ENCODE peak calls at places on chromosomes 13 and 19, in nine cellular contexts. L, S, J, T, F, R, Q, K and Z are unnamed samples.

GRCh38 chr19:10500247-10500592 is 2.9 kb downstream of the KEAP1 start:
- DNase-seq in Q (no peak), J (no peak), L (no peak), F (no peak), S (no peak), R (no peak), T (no peak), K (no peak), Z (no peak)

GRCh38 chr19:11963566-11964355 is 1.1 kb upstream of the ZNF763 start:
- DNase-seq in T (peak), F (no peak), K (peak), J (peak), L (peak), S (peak), R (peak), Q (peak), Z (peak)

GRCh38 chr13:29693297-29693945 is 97.9 kb upstream of the SLC7A1 start:
- DNase-seq in J (no peak), S (no peak), F (no peak), T (no peak), R (no peak), K (no peak), L (no peak), Q (no peak), Z (no peak)

GRCh38 chr13:64910061-64910460 is 2320.1 kb downstream of the PCDH9 start:
- DNase-seq in F (no peak), Q (no peak), K (no peak), R (no peak), L (no peak), J (no peak), T (no peak), S (no peak), Z (no peak)

GRCh38 chr13:46405457-46405856 is 18.4 kb upstream of the RUBCNL start:
- DNase-seq in S (no peak), T (no peak), R (no peak), J (no peak), K (no peak), L (no peak), Q (no peak), F (no peak), Z (no peak)

GRCh38 chr19:44891016-44891882 is at the start of gene TOMM40:
- DNase-seq in R (no peak), Q (no peak), L (no peak), F (no peak), J (no peak), K (no peak), T (peak), S (no peak), Z (peak)

GRCh38 chr13:34076943-34077703 is 259.2 kb downstream of the RFC3 start:
- DNase-seq in R (no peak), L (peak), S (no peak), Q (no peak), J (no peak), T (no peak), F (no peak), K (no peak), Z (no peak)

GRCh38 chr19:36573020-36573947 is at the start of gene ZNF529:
- DNase-seq in L (peak), J (peak), T (peak), K (peak), F (peak), R (peak), Q (peak), S (peak), Z (peak)

GRCh38 chr13:96542986-96543385 is 451.3 kb downstream of the OXGR1 start:
- DNase-seq in L (no peak), T (no peak), J (no peak), K (no peak), S (no peak), R (no peak), F (no peak), Q (no peak), Z (no peak)

GRCh38 chr13:89902223-89902622 is 1445.3 kb upstream of the MIR17HG start:
- DNase-seq in T (no peak), F (no peak), K (no peak), Q (no peak), J (no peak), L (no peak), S (no peak), R (no peak), Z (no peak)

GRCh38 chr19:45567609-45568008 is 17.0 kb downstream of the OPA3 start:
- DNase-seq in F (no peak), K (no peak), R (no peak), T (no peak), S (no peak), Q (no peak), J (no peak), L (no peak), Z (no peak)

GRCh38 chr13:72555601-72556000 is 171.8 kb downstream of the MZT1 start:
- DNase-seq in R (no peak), S (no peak), K (no peak), J (no peak), L (no peak), Q (no peak), F (no peak), T (no peak), Z (no peak)

GRCh38 chr13:30443957-30444404 is 21.7 kb downstream of the UBE2L5 start:
- DNase-seq in F (no peak), R (peak), S (no peak), Q (no peak), T (no peak), K (no peak), J (no peak), L (no peak), Z (no peak)

GRCh38 chr13:102597029-102598015 is 536 bp downstream of the TPP2 start:
- DNase-seq in S (peak), K (peak), L (no peak), F (no peak), R (peak), T (peak), Q (peak), J (no peak), Z (peak)

GRCh38 chr13:41988244-41988643 is 27.3 kb upstream of the VWA8 start:
- DNase-seq in J (no peak), Q (no peak), T (no peak), K (no peak), F (no peak), L (no peak), R (no peak), S (no peak), Z (no peak)

GRCh38 chr19:52716578-52716977 is 18.3 kb downstream of the ZNF611 start:
- DNase-seq in S (no peak), L (no peak), J (no peak), R (no peak), F (no peak), Q (no peak), T (no peak), K (no peak), Z (peak)

GRCh38 chr19:49071860-49072547 is 495 bp downstream of the KCNA7 start:
- DNase-seq in Q (no peak), J (no peak), S (no peak), R (no peak), T (peak), F (no peak), L (no peak), K (no peak), Z (peak)

GRCh38 chr13:33676045-33676699 is 141.8 kb upstream of the RFC3 start:
- DNase-seq in R (no peak), K (no peak), T (no peak), Q (no peak), F (no peak), L (no peak), J (no peak), S (no peak), Z (no peak)

GRCh38 chr19:14021474-14021873 is 6.5 kb upstream of the RLN3 start:
- DNase-seq in R (no peak), T (no peak), Q (peak), F (no peak), L (no peak), K (no peak), S (no peak), J (no peak), Z (peak)

GRCh38 chr19:10364644-10365043 is 15.7 kb downstream of the TYK2 start:
- DNase-seq in S (no peak), T (no peak), L (no peak), R (no peak), Q (no peak), J (no peak), F (no peak), K (no peak), Z (no peak)

GRCh38 chr13:51614350-51614786 is 30.1 kb downstream of the WDFY2 start:
- DNase-seq in J (peak), R (peak), K (no peak), S (no peak), T (no peak), F (no peak), Q (no peak), L (no peak), Z (no peak)

GRCh38 chr13:33138441-33138840 is 122.2 kb downstream of the KL start:
- DNase-seq in J (no peak), T (no peak), F (no peak), Q (no peak), L (no peak), S (peak), R (no peak), K (no peak), Z (no peak)

GRCh38 chr19:17125728-17126677 is 50.4 kb downstream of the MYO9B start:
- DNase-seq in R (peak), Q (peak), T (no peak), K (no peak), J (peak), S (peak), L (no peak), F (no peak), Z (no peak)

GRCh38 chr19:5292843-5293606 is 47.6 kb downstream of the PTPRS start:
- DNase-seq in L (peak), J (peak), K (peak), F (no peak), T (peak), R (peak), S (peak), Q (peak), Z (peak)

GRCh38 chr13:97327521-97328221 is 105.5 kb downstream of the MBNL2 start:
- DNase-seq in Q (no peak), F (no peak), L (no peak), K (no peak), T (no peak), S (no peak), R (no peak), J (no peak), Z (no peak)

GRCh38 chr19:32581704-32582164 is 744 bp downstream of the PDCD5 start:
- DNase-seq in F (peak), Q (no peak), J (no peak), R (no peak), K (peak), L (peak), S (no peak), T (peak), Z (peak)

GRCh38 chr19:42443944-42444398 is 1.2 kb upstream of the CXCL17 start:
- DNase-seq in F (no peak), K (no peak), R (no peak), T (no peak), L (no peak), J (no peak), S (no peak), Q (no peak), Z (no peak)

GRCh38 chr19:51777570-51778460 is 16.8 kb downstream of the FPR2 start:
- DNase-seq in R (peak), K (peak), S (peak), F (no peak), Q (peak), T (peak), L (peak), J (peak), Z (peak)

GRCh38 chr19:33456076-33456844 is 65.3 kb downstream of the PEPD start:
- DNase-seq in S (peak), T (no peak), K (no peak), R (no peak), L (no peak), Q (no peak), J (no peak), F (no peak), Z (no peak)

GRCh38 chr13:75173457-75174356 is 308.3 kb downstream of the TBC1D4 start:
- DNase-seq in Q (no peak), J (no peak), S (no peak), R (no peak), L (no peak), F (no peak), T (no peak), K (no peak), Z (peak)

GRCh38 chr13:36912369-36912768 is 7.7 kb downstream of the SMAD9 start:
- DNase-seq in K (no peak), R (no peak), L (no peak), T (no peak), F (no peak), Q (no peak), S (no peak), J (no peak), Z (no peak)